ENCODE peak calls at places on chromosomes 16 and 17, in ten cellular contexts. A is stimulated activated naive CD8-positive, alpha-beta T cell treated with anti-CD3 and anti-CD28 coated beads, Interleukin-15, Interleukin-2, amounts not matched to agents 100 U/mL and 50 U/mL, for 24 hours; W is stimulated activated CD8-positive, alpha-beta memory T cell treated with anti-CD3 and anti-CD28 coated beads, Interleukin-4, amount 100 ng/mL, for 4 hours; S is NCI-H1417; Z is AG09309; U is SK-N-MC; N is ACHN; P is tibial artery; X is upper lobe of left lung; K is choroid plexus epithelial cell. B is an unnamed sample.

GRCh38 chr17:28029033-28029432 is 13.4 kb upstream of the NLK start:
- DNase-seq in A (no peak), P (no peak), Z (no peak), X (no peak), K (no peak), W (no peak), N (no peak), U (no peak), S (no peak), B (no peak)

GRCh38 chr16:68992521-68992920 is 112.9 kb upstream of the HAS3 start:
- DNase-seq in K (peak), S (no peak), A (no peak), Z (peak), U (no peak), P (no peak), W (no peak), N (peak), X (no peak), B (no peak)

GRCh38 chr16:1458336-1458976 is 14.1 kb upstream of the CCDC154 start:
- DNase-seq in U (no peak), K (no peak), X (no peak), Z (no peak), P (no peak), W (no peak), N (no peak), A (peak), S (no peak), B (no peak)

GRCh38 chr17:1865252-1866037 is 35.6 kb downstream of the RPA1 start:
- DNase-seq in Z (no peak), W (peak), A (peak), N (peak), P (no peak), K (peak), X (peak), U (no peak), S (peak), B (no peak)

GRCh38 chr17:31807846-31808245 is 51.2 kb downstream of the COPRS start:
- DNase-seq in A (no peak), W (no peak), N (no peak), U (no peak), S (no peak), Z (no peak), K (no peak), X (no peak), P (no peak), B (no peak)

GRCh38 chr16:1167276-1168107 is 14.6 kb downstream of the CACNA1H start:
- DNase-seq in X (no peak), S (peak), P (no peak), A (no peak), N (no peak), U (peak), W (no peak), Z (no peak), K (no peak), B (no peak)

GRCh38 chr17:83119987-83120864 is 40.8 kb downstream of the METRNL start:
- DNase-seq in U (no peak), S (no peak), A (peak), X (peak), W (no peak), Z (no peak), K (no peak), N (no peak), P (no peak), B (no peak)

GRCh38 chr17:16040710-16041251 is 41.2 kb downstream of the TTC19 start:
- DNase-seq in U (no peak), K (peak), X (no peak), A (no peak), S (no peak), N (no peak), W (no peak), P (no peak), Z (peak), B (peak)

B was measured in MG63.